ENCODE peak calls at places on chromosomes 2 and 18, in five cellular contexts. One of them, this sample, is unnamed.

GRCh38 chr2:142940606-142941223 is 63.3 kb downstream of the KYNU start:
- DNase-seq in cardiac muscle cell: no peak
- DNase-seq in sciatic nerve: no peak
- DNase-seq in pancreas: no peak
- DNase-seq in CD4-positive, CD25-positive, alpha-beta regulatory T cell: no peak
- DNase-seq in this sample: no peak

GRCh38 chr2:12167525-12168317 is 421.3 kb downstream of the LPIN1 start:
- DNase-seq in sciatic nerve: peak; percentile 66
- DNase-seq in cardiac muscle cell: no peak
- DNase-seq in CD4-positive, CD25-positive, alpha-beta regulatory T cell: no peak
- DNase-seq in pancreas: no peak
- DNase-seq in this sample: no peak

GRCh38 chr2:8525582-8526402 is 156.1 kb upstream of the ID2 start:
- DNase-seq in cardiac muscle cell: peak; percentile 71
- DNase-seq in sciatic nerve: peak; percentile 85
- DNase-seq in CD4-positive, CD25-positive, alpha-beta regulatory T cell: no peak
- DNase-seq in pancreas: peak; percentile 88
- DNase-seq in this sample: peak; percentile 83

GRCh38 chr18:48303883-48304282 is 105.3 kb downstream of the ZBTB7C start:
- DNase-seq in cardiac muscle cell: no peak
- DNase-seq in sciatic nerve: no peak
- DNase-seq in CD4-positive, CD25-positive, alpha-beta regulatory T cell: no peak
- DNase-seq in pancreas: no peak
- DNase-seq in this sample: no peak

GRCh38 chr2:647691-648231 is 29.4 kb downstream of the TMEM18 start:
- DNase-seq in pancreas: no peak
- DNase-seq in sciatic nerve: no peak
- DNase-seq in CD4-positive, CD25-positive, alpha-beta regulatory T cell: no peak
- DNase-seq in cardiac muscle cell: no peak
- DNase-seq in this sample: no peak

GRCh38 chr2:208556954-208557601 is 150.5 kb downstream of the PTH2R start:
- DNase-seq in cardiac muscle cell: no peak
- DNase-seq in pancreas: no peak
- DNase-seq in sciatic nerve: no peak
- DNase-seq in CD4-positive, CD25-positive, alpha-beta regulatory T cell: no peak
- DNase-seq in this sample: no peak

GRCh38 chr2:9538000-9538507 is 17.6 kb downstream of the ADAM17 start:
- DNase-seq in pancreas: no peak
- DNase-seq in cardiac muscle cell: peak; percentile 95
- DNase-seq in CD4-positive, CD25-positive, alpha-beta regulatory T cell: no peak
- DNase-seq in sciatic nerve: no peak
- DNase-seq in this sample: peak; percentile 85

GRCh38 chr2:3628241-3628679 is 29.7 kb upstream of the ALLC start:
- DNase-seq in sciatic nerve: peak; percentile 44
- DNase-seq in CD4-positive, CD25-positive, alpha-beta regulatory T cell: no peak
- DNase-seq in cardiac muscle cell: no peak
- DNase-seq in pancreas: no peak
- DNase-seq in this sample: no peak

GRCh38 chr2:85188852-85189251 is 55.7 kb downstream of the TCF7L1 start:
- DNase-seq in sciatic nerve: no peak
- DNase-seq in CD4-positive, CD25-positive, alpha-beta regulatory T cell: no peak
- DNase-seq in cardiac muscle cell: no peak
- DNase-seq in pancreas: no peak
- DNase-seq in this sample: no peak

GRCh38 chr2:197229509-197230458 is 80.8 kb downstream of the ANKRD44 start:
- DNase-seq in pancreas: no peak
- DNase-seq in CD4-positive, CD25-positive, alpha-beta regulatory T cell: no peak
- DNase-seq in sciatic nerve: no peak
- DNase-seq in cardiac muscle cell: peak; percentile 24
- DNase-seq in this sample: no peak

GRCh38 chr2:75622500-75622899 is 24.1 kb upstream of the MRPL19 start:
- DNase-seq in cardiac muscle cell: no peak
- DNase-seq in sciatic nerve: no peak
- DNase-seq in pancreas: no peak
- DNase-seq in CD4-positive, CD25-positive, alpha-beta regulatory T cell: no peak
- DNase-seq in this sample: no peak

GRCh38 chr2:20539133-20539719 is 92.4 kb downstream of the RHOB start:
- DNase-seq in cardiac muscle cell: peak; percentile 27
- DNase-seq in CD4-positive, CD25-positive, alpha-beta regulatory T cell: no peak
- DNase-seq in sciatic nerve: no peak
- DNase-seq in pancreas: no peak
- DNase-seq in this sample: peak; percentile 45

GRCh38 chr2:20568501-20569463 is 82.1 kb downstream of the HS1BP3 start:
- DNase-seq in cardiac muscle cell: peak; percentile 77
- DNase-seq in pancreas: no peak
- DNase-seq in CD4-positive, CD25-positive, alpha-beta regulatory T cell: no peak
- DNase-seq in sciatic nerve: no peak
- DNase-seq in this sample: no peak

GRCh38 chr2:71186973-71187372 is 39.9 kb downstream of the PAIP2B start:
- DNase-seq in pancreas: no peak
- DNase-seq in cardiac muscle cell: no peak
- DNase-seq in sciatic nerve: no peak
- DNase-seq in CD4-positive, CD25-positive, alpha-beta regulatory T cell: no peak
- DNase-seq in this sample: no peak

GRCh38 chr2:34627003-34627402 is 1027.9 kb upstream of the FAM98A start:
- DNase-seq in CD4-positive, CD25-positive, alpha-beta regulatory T cell: no peak
- DNase-seq in pancreas: peak; percentile 81
- DNase-seq in cardiac muscle cell: no peak
- DNase-seq in sciatic nerve: no peak
- DNase-seq in this sample: peak; percentile 0

GRCh38 chr2:176461098-176461497 is 191.9 kb downstream of the MTX2 start:
- DNase-seq in cardiac muscle cell: peak; percentile 44
- DNase-seq in CD4-positive, CD25-positive, alpha-beta regulatory T cell: no peak
- DNase-seq in pancreas: no peak
- DNase-seq in sciatic nerve: no peak
- DNase-seq in this sample: no peak

GRCh38 chr2:56077352-56077915 is 106.4 kb upstream of the CCDC85A start:
- DNase-seq in sciatic nerve: no peak
- DNase-seq in pancreas: peak; percentile 45
- DNase-seq in CD4-positive, CD25-positive, alpha-beta regulatory T cell: no peak
- DNase-seq in cardiac muscle cell: peak; percentile 17
- DNase-seq in this sample: peak; percentile 54

GRCh38 chr2:117406443-117406842 is 408.0 kb upstream of the DDX18 start:
- DNase-seq in pancreas: no peak
- DNase-seq in sciatic nerve: no peak
- DNase-seq in CD4-positive, CD25-positive, alpha-beta regulatory T cell: no peak
- DNase-seq in cardiac muscle cell: no peak
- DNase-seq in this sample: no peak

GRCh38 chr2:142557391-142557790 is 320.1 kb upstream of the KYNU start:
- DNase-seq in CD4-positive, CD25-positive, alpha-beta regulatory T cell: no peak
- DNase-seq in pancreas: no peak
- DNase-seq in sciatic nerve: no peak
- DNase-seq in cardiac muscle cell: no peak
- DNase-seq in this sample: no peak

GRCh38 chr2:223711596-223712326 is 109.6 kb upstream of the SCG2 start:
- DNase-seq in CD4-positive, CD25-positive, alpha-beta regulatory T cell: no peak
- DNase-seq in sciatic nerve: no peak
- DNase-seq in cardiac muscle cell: no peak
- DNase-seq in pancreas: no peak
- DNase-seq in this sample: no peak

GRCh38 chr2:60808330-60808801 is 52.3 kb downstream of the PAPOLG start:
- DNase-seq in pancreas: no peak
- DNase-seq in sciatic nerve: no peak
- DNase-seq in cardiac muscle cell: no peak
- DNase-seq in CD4-positive, CD25-positive, alpha-beta regulatory T cell: no peak
- DNase-seq in this sample: no peak

GRCh38 chr2:101846973-101847372 is 144.8 kb upstream of the IL1R2 start:
- DNase-seq in sciatic nerve: no peak
- DNase-seq in pancreas: no peak
- DNase-seq in CD4-positive, CD25-positive, alpha-beta regulatory T cell: no peak
- DNase-seq in cardiac muscle cell: no peak
- DNase-seq in this sample: no peak

GRCh38 chr2:100409975-100410647 is 7.4 kb downstream of the CHST10 start:
- DNase-seq in pancreas: no peak
- DNase-seq in CD4-positive, CD25-positive, alpha-beta regulatory T cell: no peak
- DNase-seq in cardiac muscle cell: no peak
- DNase-seq in sciatic nerve: no peak
- DNase-seq in this sample: no peak

GRCh38 chr2:240134466-240134865 is 1.6 kb downstream of the COPS9 start:
- DNase-seq in sciatic nerve: no peak
- DNase-seq in CD4-positive, CD25-positive, alpha-beta regulatory T cell: no peak
- DNase-seq in cardiac muscle cell: no peak
- DNase-seq in pancreas: no peak
- DNase-seq in this sample: no peak

GRCh38 chr18:40565805-40566509 is 1389.1 kb upstream of the PIK3C3 start:
- DNase-seq in cardiac muscle cell: no peak
- DNase-seq in sciatic nerve: no peak
- DNase-seq in pancreas: no peak
- DNase-seq in CD4-positive, CD25-positive, alpha-beta regulatory T cell: no peak
- DNase-seq in this sample: no peak

GRCh38 chr18:9869713-9870430 is 15.9 kb upstream of the TXNDC2 start:
- DNase-seq in sciatic nerve: no peak
- DNase-seq in CD4-positive, CD25-positive, alpha-beta regulatory T cell: no peak
- DNase-seq in cardiac muscle cell: peak; percentile 85
- DNase-seq in pancreas: peak; percentile 20
- DNase-seq in this sample: peak; percentile 92

GRCh38 chr2:215667544-215668243 is 231.8 kb upstream of the FN1 start:
- DNase-seq in CD4-positive, CD25-positive, alpha-beta regulatory T cell: no peak
- DNase-seq in sciatic nerve: no peak
- DNase-seq in pancreas: no peak
- DNase-seq in cardiac muscle cell: no peak
- DNase-seq in this sample: no peak

GRCh38 chr2:218217366-218218309 is 649 bp downstream of the ARPC2 start:
- DNase-seq in cardiac muscle cell: peak; percentile 45
- DNase-seq in sciatic nerve: peak; percentile 80
- DNase-seq in CD4-positive, CD25-positive, alpha-beta regulatory T cell: peak; percentile 63
- DNase-seq in pancreas: peak; percentile 38
- DNase-seq in this sample: peak; percentile 40

GRCh38 chr2:2638516-2638915 is 307.4 kb upstream of the MYT1L start:
- DNase-seq in cardiac muscle cell: no peak
- DNase-seq in sciatic nerve: no peak
- DNase-seq in pancreas: no peak
- DNase-seq in CD4-positive, CD25-positive, alpha-beta regulatory T cell: no peak
- DNase-seq in this sample: no peak

GRCh38 chr2:220619525-220620267 is 952.4 kb downstream of the EPHA4 start:
- DNase-seq in sciatic nerve: no peak
- DNase-seq in cardiac muscle cell: no peak
- DNase-seq in pancreas: no peak
- DNase-seq in CD4-positive, CD25-positive, alpha-beta regulatory T cell: no peak
- DNase-seq in this sample: peak; percentile 40

GRCh38 chr2:28319118-28320008 is 73.3 kb upstream of the FOSL2 start:
- DNase-seq in pancreas: no peak
- DNase-seq in cardiac muscle cell: no peak
- DNase-seq in sciatic nerve: no peak
- DNase-seq in CD4-positive, CD25-positive, alpha-beta regulatory T cell: no peak
- DNase-seq in this sample: no peak

GRCh38 chr2:10831387-10831985 is 18.9 kb upstream of the PDIA6 start:
- DNase-seq in pancreas: no peak
- DNase-seq in CD4-positive, CD25-positive, alpha-beta regulatory T cell: no peak
- DNase-seq in sciatic nerve: no peak
- DNase-seq in cardiac muscle cell: no peak
- DNase-seq in this sample: no peak

GRCh38 chr18:47730795-47731194 is 199.7 kb downstream of the SMAD2 start:
- DNase-seq in sciatic nerve: peak; percentile 9
- DNase-seq in pancreas: no peak
- DNase-seq in cardiac muscle cell: no peak
- DNase-seq in CD4-positive, CD25-positive, alpha-beta regulatory T cell: no peak
- DNase-seq in this sample: no peak

GRCh38 chr2:172239944-172240590 is 137.4 kb upstream of the DLX2 start:
- DNase-seq in sciatic nerve: no peak
- DNase-seq in CD4-positive, CD25-positive, alpha-beta regulatory T cell: no peak
- DNase-seq in cardiac muscle cell: no peak
- DNase-seq in pancreas: no peak
- DNase-seq in this sample: peak; percentile 32

GRCh38 chr2:218720048-218721041 is 9.7 kb downstream of the TTLL4 start:
- DNase-seq in cardiac muscle cell: no peak
- DNase-seq in sciatic nerve: no peak
- DNase-seq in pancreas: no peak
- DNase-seq in CD4-positive, CD25-positive, alpha-beta regulatory T cell: no peak
- DNase-seq in this sample: no peak

GRCh38 chr2:72864500-72864899 is 22.7 kb upstream of the SPR start:
- DNase-seq in sciatic nerve: no peak
- DNase-seq in cardiac muscle cell: peak; percentile 28
- DNase-seq in CD4-positive, CD25-positive, alpha-beta regulatory T cell: no peak
- DNase-seq in pancreas: no peak
- DNase-seq in this sample: peak; percentile 66

GRCh38 chr2:159218389-159218788 is 68.1 kb downstream of the WDSUB1 start:
- DNase-seq in pancreas: no peak
- DNase-seq in cardiac muscle cell: no peak
- DNase-seq in CD4-positive, CD25-positive, alpha-beta regulatory T cell: no peak
- DNase-seq in sciatic nerve: no peak
- DNase-seq in this sample: no peak

This sample was measured in MCF 10A.